ENCODE peak calls at places on chromosomes 13 and 19, in ten cellular contexts. R is Caco-2; C is transverse colon; S is CD8-positive, alpha-beta memory T cell; Q is heart left ventricle; T is colonic mucosa; A is right cardiac atrium; L is naive thymus-derived CD4-positive, alpha-beta T cell; Z is left ventricle myocardium inferior; V is pancreas. G is an unnamed sample. For H3K4me1, the result is how much of the 10 kb centered on the place peaks cover.

GRCh38 chr19:35257113-35257461 is 8.3 kb downstream of the LSR start:
- DNase-seq in A (no peak), S (no peak), R (no peak), V (peak), C (no peak), Q (no peak), L (no peak), Z (no peak), T (no peak), G (no peak)

GRCh38 chr13:37288057-37288720 is 182.7 kb upstream of the CSNK1A1L start:
- DNase-seq in C (no peak), V (no peak), Z (no peak), Q (no peak), S (no peak), T (no peak), A (peak), L (no peak), R (no peak), G (no peak)

GRCh38 chr19:49553451-49554271 is 25.9 kb downstream of the RCN3 start:
- DNase-seq in Z (no peak), S (no peak), T (peak), A (no peak), Q (no peak), V (peak), C (peak), R (peak), L (peak), G (no peak)

GRCh38 chr13:113589961-113590339 is 5.4 kb downstream of the TFDP1 start:
- DNase-seq in A (no peak), V (peak), R (peak), C (peak), Z (no peak), L (no peak), S (no peak), Q (no peak), T (peak), G (no peak)

GRCh38 chr13:40132249-40132648 is 476.8 kb downstream of the COG6 start:
- DNase-seq in S (no peak), R (no peak), V (no peak), A (no peak), C (no peak), L (no peak), Q (no peak), T (no peak), Z (no peak), G (no peak)

GRCh38 chr19:40239415-40240226 is 13.1 kb upstream of the CCNP start:
- DNase-seq in C (no peak), R (no peak), Q (no peak), L (peak), V (no peak), T (no peak), S (no peak), A (no peak), Z (no peak), G (no peak)

GRCh38 chr13:80173224-80173623 is 167.7 kb downstream of the SPRY2 start:
- DNase-seq in S (no peak), V (no peak), Z (no peak), L (no peak), A (no peak), T (peak), Q (peak), R (no peak), C (peak), G (no peak)

GRCh38 chr19:5293607-5294089 is 47.0 kb downstream of the PTPRS start:
- DNase-seq in T (no peak), C (no peak), S (no peak), V (no peak), A (peak), R (no peak), L (peak), Z (no peak), Q (no peak), G (no peak)

GRCh38 chr19:34150558-34150957 is 21.7 kb upstream of the LSM14A start:
- DNase-seq in S (no peak), T (no peak), C (no peak), L (no peak), R (no peak), A (no peak), Z (no peak), Q (no peak), V (no peak), G (no peak)

DNA sequence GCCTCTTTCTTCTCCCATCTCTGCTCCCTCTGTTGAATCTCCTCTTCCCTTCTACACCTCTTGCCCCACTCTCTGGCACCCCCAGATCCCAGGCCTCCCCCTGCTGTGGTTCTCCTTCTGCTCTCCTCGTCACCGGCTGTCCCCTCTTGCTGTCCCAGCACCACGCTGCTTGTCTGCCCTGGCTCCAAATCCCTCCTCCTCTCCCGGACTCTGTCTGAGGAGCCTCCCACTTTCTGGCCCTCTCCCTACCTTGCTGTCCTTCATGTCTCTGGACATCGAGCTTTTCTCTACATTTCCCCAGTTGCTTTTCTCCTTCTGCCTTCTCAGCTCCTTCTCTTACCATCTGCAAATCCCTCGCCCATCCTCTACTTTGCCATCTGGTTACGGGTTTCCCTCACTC is 1.3 kb downstream of the ZNF347 start:
- DNase-seq in V (peak), C (no peak), A (peak), R (no peak), S (no peak), Z (no peak), Q (peak), T (no peak), L (no peak), G (no peak)
- H3K4me3 ChIP-seq in V (peak), C (peak), A (peak), R (no peak), S (peak), Z (peak), Q (peak), T (peak), L (peak), G (peak)

DNA sequence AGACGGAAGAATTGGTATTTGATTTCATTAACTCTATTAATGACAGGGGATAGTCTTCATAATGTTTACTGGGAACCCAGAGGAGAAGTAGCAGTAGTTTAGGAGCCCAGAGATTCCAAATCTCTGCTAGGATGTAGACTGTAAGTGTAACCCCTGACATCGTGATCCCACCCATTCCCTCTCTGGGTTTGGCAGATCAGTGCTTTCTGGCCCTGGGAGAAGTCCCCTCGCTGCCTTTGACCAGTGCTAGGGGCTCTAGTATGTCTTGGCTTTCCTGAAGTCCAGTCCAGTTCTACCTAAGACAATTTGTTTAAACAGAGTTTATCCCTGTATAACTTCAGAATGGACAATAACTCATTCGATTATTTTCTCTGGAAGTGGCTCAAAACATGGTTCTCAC is 11.6 kb downstream of the KLF5 start:
- DNase-seq in A (no peak), L (no peak), Q (no peak), V (no peak), S (no peak), T (peak), R (no peak), C (no peak), Z (no peak), G (no peak)
- H3K4me1 ChIP-seq in A (under half), L (under half), Q (under half), V (under half), S (under half), T (under half), R (half or more), C (under half), Z (under half), G (under half)

GRCh38 chr13:75637101-75637774 is 1.1 kb downstream of the LMO7 start:
- DNase-seq in S (no peak), R (no peak), C (no peak), A (no peak), L (no peak), V (no peak), T (no peak), Z (no peak), Q (no peak), G (no peak)
- H3K4me3 ChIP-seq in S (peak), R (peak), C (peak), A (peak), L (peak), V (peak), T (peak), Z (peak), Q (peak), G (peak)

DNA sequence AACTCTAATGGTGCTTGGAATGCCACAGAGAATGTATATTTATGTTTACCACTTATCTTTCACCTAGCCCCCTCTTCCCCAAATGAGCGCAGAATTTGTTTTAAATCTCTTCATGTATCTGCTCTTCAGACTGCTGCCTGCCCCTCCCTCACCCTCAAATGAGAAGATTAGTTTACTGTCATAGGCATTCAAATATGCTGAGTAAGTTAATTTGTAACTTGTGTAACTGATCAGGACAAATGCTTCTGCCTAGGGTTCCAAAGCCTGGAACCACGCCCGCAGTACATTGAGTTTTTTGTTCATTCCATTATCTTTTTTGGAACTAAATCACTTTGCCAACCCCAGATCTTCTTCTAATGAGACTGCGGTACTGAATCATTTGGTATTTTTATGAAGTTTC is 74.5 kb downstream of the ATP8A2 start:
- DNase-seq in C (no peak), Q (no peak), R (no peak), V (no peak), A (no peak), L (no peak), S (no peak), T (no peak), Z (no peak), G (no peak)
- H3K4me1 ChIP-seq in C (under half), Q (under half), R (under half), V (under half), A (under half), L (under half), S (under half), T (under half), Z (under half), G (under half)

GRCh38 chr19:47701717-47702552 is 11.3 kb upstream of the EHD2 start:
- DNase-seq in R (no peak), Q (no peak), T (no peak), L (no peak), A (no peak), S (no peak), Z (no peak), C (no peak), V (no peak), G (peak)

GRCh38 chr19:47698631-47699359 is 14.4 kb upstream of the EHD2 start:
- DNase-seq in A (no peak), V (no peak), Z (no peak), T (no peak), S (no peak), L (no peak), C (no peak), R (no peak), Q (no peak), G (no peak)

GRCh38 chr19:47700934-47701716 is 12.1 kb upstream of the EHD2 start:
- DNase-seq in Z (no peak), R (no peak), S (no peak), T (no peak), Q (no peak), A (no peak), L (no peak), V (no peak), C (no peak), G (no peak)

GRCh38 chr19:47697863-47698609 is 15.2 kb upstream of the EHD2 start:
- DNase-seq in Z (peak), V (peak), T (peak), Q (peak), R (peak), C (peak), A (peak), L (peak), S (peak), G (peak)

GRCh38 chr19:47699360-47699917 is 13.8 kb upstream of the EHD2 start:
- DNase-seq in R (peak), C (peak), Z (no peak), S (peak), T (peak), V (peak), Q (no peak), A (no peak), L (peak), G (no peak)
- H3K4me3 ChIP-seq in R (no peak), C (no peak), Z (no peak), S (no peak), T (no peak), V (no peak), Q (no peak), A (no peak), L (no peak), G (no peak)

GRCh38 chr19:2783781-2784145 is 690 bp upstream of the SGTA start:
- DNase-seq in A (no peak), Z (no peak), V (no peak), S (no peak), T (no peak), Q (no peak), L (no peak), C (no peak), R (no peak), G (no peak)
- H3K4me1 ChIP-seq in A (under half), Z (half or more), V (under half), S (under half), T (under half), Q (under half), L (under half), C (under half), R (under half), G (under half)

DNA sequence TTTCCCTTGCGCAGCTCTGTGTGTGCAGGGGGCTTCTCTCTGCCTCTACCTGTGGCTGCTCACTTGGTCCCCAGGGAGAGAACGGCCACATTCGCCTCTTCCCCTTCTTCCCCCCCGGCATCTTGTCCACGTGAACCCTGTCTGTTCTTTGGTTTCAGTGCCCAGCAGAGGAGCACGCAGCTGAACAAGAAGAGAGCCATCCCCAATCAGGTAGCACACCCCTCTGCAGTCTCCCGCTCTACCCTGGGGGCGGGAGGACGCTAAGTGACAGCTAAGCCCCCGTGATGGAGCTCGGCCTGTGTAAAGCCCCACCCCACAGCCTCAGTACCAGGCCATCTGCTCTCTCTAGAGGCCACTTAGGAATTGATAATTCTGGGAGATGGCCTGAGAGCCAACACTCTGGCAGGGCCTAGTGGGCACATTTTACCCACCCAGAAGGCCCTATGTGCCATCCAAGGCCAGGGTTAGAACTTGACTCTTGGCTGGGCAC is 30.2 kb downstream of the TMED1 start:
- DNase-seq in T (no peak), L (no peak), Z (no peak), R (no peak), V (no peak), S (no peak), C (no peak), Q (no peak), A (no peak), G (no peak)
- H3K4me3 ChIP-seq in T (no peak), L (no peak), Z (no peak), R (no peak), V (no peak), S (no peak), C (no peak), Q (no peak), A (no peak), G (no peak)